ENCODE peak calls at places on chromosomes 3 and 15, in five cellular contexts. D, A, R, L and P are unnamed samples.
A peak's percentile ranks its signal among the peaks of the same experiment; 100 is the strongest.

GRCh38 chr3:60017631-60018030 is 967.8 kb upstream of the CFAP20DC start:
- DNase-seq in R (no peak), L (no peak), A (no peak), D (peak; percentile 51), P (no peak)

GRCh38 chr3:16482194-16482769 is 31.2 kb downstream of the RFTN1 start:
- DNase-seq in D (no peak), L (no peak), R (no peak), A (no peak), P (no peak)

GRCh38 chr3:112437146-112438022 is 61.9 kb downstream of the BTLA start:
- DNase-seq in L (no peak), R (no peak), A (no peak), D (peak; percentile 44), P (peak; percentile 11)

GRCh38 chr3:120795017-120795648 is 52.6 kb downstream of the GTF2E1 start:
- DNase-seq in A (peak; percentile 86), R (peak; percentile 90), D (peak; percentile 72), L (peak; percentile 74), P (peak; percentile 24)

GRCh38 chr15:77021803-77022381 is 27.0 kb downstream of the PSTPIP1 start:
- DNase-seq in R (no peak), L (no peak), D (peak; percentile 80), A (no peak), P (peak; percentile 17)

GRCh38 chr3:86416334-86416733 is 574.6 kb downstream of the VGLL3 start:
- DNase-seq in R (no peak), A (no peak), L (no peak), D (no peak), P (no peak)

GRCh38 chr15:41603941-41604660 is 45.1 kb downstream of the TYRO3 start:
- DNase-seq in L (peak; percentile 55), R (peak; percentile 84), D (peak; percentile 89), A (peak; percentile 66), P (peak; percentile 52)

GRCh38 chr3:171309906-171310359 is 150.3 kb downstream of the TNIK start:
- DNase-seq in L (no peak), R (no peak), A (no peak), D (peak; percentile 70), P (peak; percentile 24)

GRCh38 chr3:191476053-191476787 is 15.3 kb downstream of the PYDC2 start:
- DNase-seq in L (no peak), R (no peak), D (no peak), A (no peak), P (no peak)

GRCh38 chr15:63332367-63333078 is 49.1 kb downstream of the CA12 start:
- DNase-seq in R (no peak), D (peak; percentile 85), L (no peak), A (no peak), P (peak; percentile 57)

GRCh38 chr3:53236112-53236841 is 19.5 kb downstream of the TKT start:
- DNase-seq in L (peak; percentile 70), R (peak; percentile 32), A (peak; percentile 40), D (peak; percentile 90), P (peak; percentile 74)

GRCh38 chr3:135915206-135915605 is 50.3 kb upstream of the PPP2R3A start:
- DNase-seq in D (no peak), R (no peak), L (no peak), A (no peak), P (no peak)

GRCh38 chr3:180693656-180694055 is 14.4 kb upstream of the CCDC39 start:
- DNase-seq in L (no peak), D (no peak), R (no peak), A (no peak), P (no peak)

GRCh38 chr3:57910988-57911387 is 97.2 kb upstream of the FLNB start:
- DNase-seq in R (no peak), D (no peak), A (no peak), L (no peak), P (no peak)

GRCh38 chr3:190319660-190320059 is 2.6 kb downstream of the CLDN1 start:
- DNase-seq in D (no peak), R (no peak), A (no peak), L (no peak), P (no peak)
- H3K4me3 ChIP-seq in D (no peak overlapping the region), R (no peak overlapping the region), A (peak overlapping the region; percentile 24), L (no peak overlapping the region), P (no peak overlapping the region)

DNA sequence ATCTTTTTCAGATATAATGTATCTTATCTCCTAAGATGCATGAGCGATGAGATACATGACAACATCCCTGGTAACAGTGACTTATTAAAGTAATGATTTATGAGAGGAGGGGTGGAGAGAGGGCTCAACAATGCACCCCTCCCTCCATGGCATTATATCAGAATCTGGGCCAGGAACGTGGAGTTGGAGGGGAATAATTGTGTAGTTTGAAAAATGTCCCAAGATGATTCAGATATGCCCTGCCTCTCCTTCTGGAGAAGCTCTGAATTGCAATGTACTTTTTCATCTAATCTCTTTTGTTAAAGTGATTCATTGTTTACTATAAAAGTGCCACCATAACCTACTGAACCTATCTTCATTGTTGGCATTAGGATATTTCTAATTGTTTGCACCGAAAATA is 86.5 kb downstream of the FRMD4B start:
- DNase-seq in A (no peak), L (no peak), R (no peak), D (no peak), P (no peak)
- TF ChIP-seq CTCF in A (no peak), L (no peak), R (peak; percentile 20), D (peak; percentile 22), P (peak; percentile 32)

GRCh38 chr3:62602987-62603386 is 229.6 kb upstream of the FEZF2 start:
- DNase-seq in L (no peak), A (no peak), R (no peak), D (peak; percentile 13), P (no peak)

GRCh38 chr3:62604301-62604700 is 231.0 kb upstream of the FEZF2 start:
- DNase-seq in D (peak; percentile 87), A (no peak), L (no peak), R (no peak), P (peak; percentile 78)

GRCh38 chr3:62604746-62605351 is 231.5 kb upstream of the FEZF2 start:
- DNase-seq in R (no peak), D (peak; percentile 29), L (no peak), A (no peak), P (no peak)

GRCh38 chr3:62600033-62600432 is 226.7 kb upstream of the FEZF2 start:
- DNase-seq in D (no peak), A (no peak), L (no peak), R (no peak), P (no peak)

GRCh38 chr3:62601238-62601856 is 228.0 kb upstream of the FEZF2 start:
- DNase-seq in L (no peak), D (peak; percentile 68), R (no peak), A (no peak), P (no peak)
- H3K4me3 ChIP-seq in L (no peak overlapping the region), D (no peak overlapping the region), R (no peak overlapping the region), A (no peak overlapping the region), P (no peak overlapping the region)

DNA sequence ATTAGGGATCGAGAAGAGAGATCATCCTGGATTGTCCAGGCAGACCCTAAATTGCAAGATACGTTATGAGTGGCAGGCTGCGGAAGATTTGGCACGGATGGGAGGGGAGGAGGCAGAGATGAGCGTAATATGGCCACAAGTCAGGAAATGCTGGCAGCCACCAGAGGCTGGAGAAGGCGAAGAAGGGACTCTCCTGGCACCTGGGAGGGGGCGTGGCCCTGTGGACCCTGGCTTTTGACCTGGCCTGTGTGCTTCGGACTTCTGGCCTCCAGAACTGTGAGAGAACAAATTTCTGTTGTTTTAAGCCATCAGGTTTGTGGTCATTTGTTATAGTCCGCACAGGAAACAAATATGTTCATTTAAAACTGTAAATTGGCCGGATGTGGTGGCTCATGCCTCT is 31.9 kb upstream of the IGF1R start:
- DNase-seq in D (no peak), R (no peak), L (no peak), A (no peak), P (no peak)
- TF ChIP-seq CTCF in D (no peak), R (no peak), L (no peak), A (no peak), P (no peak)

DNA sequence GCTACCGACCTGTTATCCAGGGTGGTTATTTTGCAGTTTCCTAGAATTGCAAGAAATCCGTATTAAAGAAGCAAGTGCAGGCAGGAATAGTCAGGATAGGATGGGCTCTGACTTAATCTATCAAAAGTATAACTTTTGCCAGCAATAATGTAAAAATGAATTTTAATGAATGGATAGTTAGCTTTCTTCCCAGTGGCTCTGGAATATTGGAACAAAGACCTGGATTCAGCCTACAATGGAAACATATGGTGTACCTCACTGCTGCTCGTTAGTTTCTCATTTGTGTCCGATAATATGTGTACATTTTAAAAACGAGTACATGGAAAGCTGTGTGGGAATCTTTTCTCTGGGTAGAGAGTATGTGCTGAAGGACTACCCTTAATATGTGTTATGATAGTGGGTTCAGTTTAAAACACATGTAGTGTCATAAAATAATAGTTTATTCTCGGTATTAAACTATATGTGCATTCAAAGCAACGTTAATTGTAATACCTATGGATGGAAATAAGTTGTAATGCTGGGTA is 805 bp downstream of the SERPINI1 start:
- DNase-seq in A (no peak), L (no peak), R (no peak), D (no peak), P (no peak)
- H3K4me3 ChIP-seq in A (no peak overlapping the region), L (peak overlapping the region; percentile 81), R (peak overlapping the region; percentile 75), D (peak overlapping the region; percentile 94), P (no peak overlapping the region)

GRCh38 chr3:15427182-15427880 is at the start of the genes EAF1 and METTL6:
- DNase-seq in L (peak; percentile 87), D (peak; percentile 80), R (peak; percentile 88), A (peak; percentile 79), P (no peak)
- TF ChIP-seq CTCF in L (peak; percentile 14), D (peak; percentile 25), R (peak; percentile 21), A (peak; percentile 34), P (peak; percentile 32)

DNA sequence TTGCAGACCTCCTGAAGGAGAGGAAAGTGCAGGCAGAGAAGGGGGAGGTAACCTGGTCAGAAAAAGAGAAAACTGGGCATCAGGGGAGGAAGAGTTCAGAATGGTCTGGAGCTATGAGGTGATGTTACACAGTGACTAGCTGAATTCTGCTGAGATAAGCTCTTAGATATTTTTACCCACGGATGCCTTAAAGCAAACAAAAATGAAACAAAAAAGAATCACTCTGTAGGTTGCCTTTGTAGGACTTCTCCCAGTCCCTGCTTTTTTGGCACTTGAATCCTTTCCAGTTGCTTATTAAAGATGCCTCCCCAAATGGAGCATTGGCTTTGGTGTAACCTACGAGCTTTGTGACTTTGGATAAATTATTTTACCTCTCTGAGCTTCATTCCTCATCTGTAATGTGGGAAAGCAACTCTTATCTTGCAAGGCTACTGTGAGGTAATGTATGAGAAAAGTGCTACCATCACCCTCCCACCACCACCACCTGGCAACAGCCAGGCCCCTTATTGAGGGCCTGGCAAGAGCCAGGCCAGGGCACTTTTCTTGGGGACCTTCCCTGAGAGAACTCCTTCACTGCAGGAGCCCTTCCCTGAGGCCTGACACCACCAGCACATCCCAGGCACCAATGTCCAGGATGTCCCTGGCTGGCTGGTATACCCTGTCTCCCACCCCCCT is 2.7 kb downstream of the CCR1 start:
- DNase-seq in L (no peak), R (no peak), A (no peak), D (no peak), P (no peak)
- H3K4me3 ChIP-seq in L (peak overlapping the region; percentile 46), R (no peak overlapping the region), A (no peak overlapping the region), D (no peak overlapping the region), P (no peak overlapping the region)

GRCh38 chr15:94231728-94232086 is 346 bp downstream of the MCTP2 start:
- DNase-seq in L (no peak), D (no peak), R (peak; percentile 48), A (no peak), P (no peak)
- TF ChIP-seq CTCF in L (no peak), D (no peak), R (no peak), A (no peak), P (no peak)